ENCODE peak calls at places on chromosomes 12 and 14, in five cellular contexts. One of them, this sample, is unnamed.

GRCh38 chr12:116376354-116377193 is 99.1 kb upstream of the MED13L start:
- DNase-seq in neural progenitor cell: no peak
- DNase-seq in HCT116: no peak
- DNase-seq in GM23338: no peak
- DNase-seq in hepatocyte: no peak
- DNase-seq in this sample: peak; percentile 96

GRCh38 chr12:97267803-97268202 is 194.8 kb upstream of the RMST start:
- DNase-seq in neural progenitor cell: no peak
- DNase-seq in HCT116: no peak
- DNase-seq in GM23338: peak; percentile 60
- DNase-seq in hepatocyte: no peak
- DNase-seq in this sample: no peak

GRCh38 chr12:70618371-70618770 is 18.9 kb downstream of the PTPRB start:
- DNase-seq in neural progenitor cell: no peak
- DNase-seq in HCT116: no peak
- DNase-seq in GM23338: no peak
- DNase-seq in hepatocyte: no peak
- DNase-seq in this sample: no peak

GRCh38 chr12:32450768-32451167 is 51.4 kb downstream of the FGD4 start:
- DNase-seq in neural progenitor cell: no peak
- DNase-seq in HCT116: no peak
- DNase-seq in GM23338: no peak
- DNase-seq in hepatocyte: no peak
- DNase-seq in this sample: no peak

GRCh38 chr14:70468731-70469130 is 16.8 kb downstream of the ADAM21 start:
- DNase-seq in neural progenitor cell: no peak
- DNase-seq in HCT116: no peak
- DNase-seq in GM23338: no peak
- DNase-seq in hepatocyte: no peak
- DNase-seq in this sample: no peak

GRCh38 chr14:104117341-104118005 is 20.9 kb upstream of the KIF26A start:
- DNase-seq in neural progenitor cell: peak; percentile 44
- DNase-seq in HCT116: no peak
- DNase-seq in GM23338: no peak
- DNase-seq in hepatocyte: no peak
- DNase-seq in this sample: no peak

GRCh38 chr14:32259368-32260013 is 56.4 kb upstream of the RNU6-8 start:
- DNase-seq in neural progenitor cell: peak; percentile 6
- DNase-seq in HCT116: peak; percentile 56
- DNase-seq in GM23338: peak; percentile 34
- DNase-seq in hepatocyte: peak; percentile 61
- DNase-seq in this sample: peak; percentile 87

GRCh38 chr12:67780580-67781084 is 132.1 kb downstream of the DYRK2 start:
- DNase-seq in neural progenitor cell: no peak
- DNase-seq in HCT116: no peak
- DNase-seq in GM23338: no peak
- DNase-seq in hepatocyte: no peak
- DNase-seq in this sample: no peak

GRCh38 chr14:89013098-89013504 is 188.7 kb downstream of the TTC8 start:
- DNase-seq in neural progenitor cell: peak; percentile 25
- DNase-seq in HCT116: peak; percentile 50
- DNase-seq in GM23338: peak; percentile 84
- DNase-seq in hepatocyte: peak; percentile 70
- DNase-seq in this sample: peak; percentile 59

GRCh38 chr12:120089796-120090195 is 26.8 kb downstream of the RAB35 start:
- DNase-seq in neural progenitor cell: no peak
- DNase-seq in HCT116: no peak
- DNase-seq in GM23338: no peak
- DNase-seq in hepatocyte: no peak
- DNase-seq in this sample: no peak
- TF ChIP-seq EZH2phosphoT487 in neural progenitor cell: no peak
- TF ChIP-seq EZH2phosphoT487 in HCT116: no peak
- TF ChIP-seq EZH2phosphoT487 in GM23338: no peak
- TF ChIP-seq EZH2phosphoT487 in hepatocyte: no peak
- TF ChIP-seq EZH2phosphoT487 in this sample: no peak

GRCh38 chr12:69610126-69610525 is 581 bp downstream of the LRRC10 start:
- DNase-seq in neural progenitor cell: no peak
- DNase-seq in HCT116: no peak
- DNase-seq in GM23338: no peak
- DNase-seq in hepatocyte: no peak
- DNase-seq in this sample: no peak
- H3K4me3 ChIP-seq in neural progenitor cell: no peak overlapping the region
- H3K4me3 ChIP-seq in HCT116: no peak overlapping the region
- H3K4me3 ChIP-seq in GM23338: no peak overlapping the region
- H3K4me3 ChIP-seq in hepatocyte: no peak overlapping the region
- H3K4me3 ChIP-seq in this sample: no peak overlapping the region

DNA sequence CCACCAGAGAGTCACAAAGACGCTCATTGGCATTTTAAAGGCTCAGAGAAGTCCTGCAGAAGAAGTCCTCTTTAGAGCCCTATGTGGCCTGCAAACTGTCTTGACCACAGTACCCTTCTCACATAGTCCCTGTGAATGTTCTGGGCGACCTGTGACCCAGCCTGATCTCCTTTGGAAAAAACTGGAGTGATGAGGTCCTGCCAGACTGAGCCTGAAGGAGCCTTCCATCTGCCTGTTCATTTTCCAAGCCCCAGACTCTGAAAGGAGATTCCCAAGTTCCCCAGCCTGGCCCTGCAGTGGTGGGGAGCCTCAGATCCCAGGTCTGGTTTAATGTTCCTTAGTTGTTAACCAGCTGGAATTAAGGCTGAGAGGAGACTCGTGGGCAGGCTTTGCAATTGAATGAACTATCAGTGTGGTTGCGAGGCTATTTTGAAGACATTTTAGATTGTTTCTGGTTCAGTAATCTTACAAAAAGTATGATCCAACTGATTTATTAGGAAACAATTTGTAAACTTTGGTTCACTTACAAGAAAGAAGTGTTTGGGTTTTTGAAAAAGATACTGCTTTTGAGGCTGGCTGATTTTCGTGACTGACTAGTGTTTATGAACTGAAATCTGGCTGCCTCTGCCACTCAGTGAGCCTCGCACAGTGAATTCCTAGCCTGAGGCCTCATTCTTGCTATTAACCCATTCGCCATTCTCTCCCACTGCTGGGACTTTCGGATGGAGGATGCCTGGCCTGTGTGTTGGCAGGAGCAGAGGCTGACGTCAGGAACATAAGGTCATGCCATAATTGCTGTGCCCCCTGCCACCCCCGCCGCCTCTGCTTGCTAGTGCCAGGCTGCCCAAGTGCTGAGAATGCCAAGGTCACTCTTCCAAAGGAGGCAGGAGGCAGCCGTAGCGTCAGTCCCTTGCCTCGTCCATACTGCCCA is 249.0 kb downstream of the CACNA1C start:
- DNase-seq in neural progenitor cell: no peak
- DNase-seq in HCT116: no peak
- DNase-seq in GM23338: no peak
- DNase-seq in hepatocyte: peak; percentile 31
- DNase-seq in this sample: no peak
- TF ChIP-seq EZH2phosphoT487 in neural progenitor cell: no peak
- TF ChIP-seq EZH2phosphoT487 in HCT116: no peak
- TF ChIP-seq EZH2phosphoT487 in GM23338: no peak
- TF ChIP-seq EZH2phosphoT487 in hepatocyte: no peak
- TF ChIP-seq EZH2phosphoT487 in this sample: no peak

GRCh38 chr14:83342590-83342989 is 1808.9 kb upstream of the SEL1L start:
- DNase-seq in neural progenitor cell: no peak
- DNase-seq in HCT116: no peak
- DNase-seq in GM23338: no peak
- DNase-seq in hepatocyte: no peak
- DNase-seq in this sample: no peak
- H3K4me3 ChIP-seq in neural progenitor cell: no peak overlapping the region
- H3K4me3 ChIP-seq in HCT116: no peak overlapping the region
- H3K4me3 ChIP-seq in GM23338: no peak overlapping the region
- H3K4me3 ChIP-seq in hepatocyte: no peak overlapping the region
- H3K4me3 ChIP-seq in this sample: no peak overlapping the region

GRCh38 chr14:38116895-38117294 is 90.8 kb upstream of the SSTR1 start:
- DNase-seq in neural progenitor cell: no peak
- DNase-seq in HCT116: no peak
- DNase-seq in GM23338: no peak
- DNase-seq in hepatocyte: no peak
- DNase-seq in this sample: no peak

GRCh38 chr14:38124496-38124895 is 83.2 kb upstream of the SSTR1 start:
- DNase-seq in neural progenitor cell: no peak
- DNase-seq in HCT116: no peak
- DNase-seq in GM23338: no peak
- DNase-seq in hepatocyte: no peak
- DNase-seq in this sample: no peak

GRCh38 chr14:38121280-38121679 is 86.4 kb upstream of the SSTR1 start:
- DNase-seq in neural progenitor cell: no peak
- DNase-seq in HCT116: no peak
- DNase-seq in GM23338: no peak
- DNase-seq in hepatocyte: no peak
- DNase-seq in this sample: no peak

GRCh38 chr14:38122241-38122640 is 85.5 kb upstream of the SSTR1 start:
- DNase-seq in neural progenitor cell: no peak
- DNase-seq in HCT116: no peak
- DNase-seq in GM23338: no peak
- DNase-seq in hepatocyte: no peak
- DNase-seq in this sample: peak; percentile 42

DNA sequence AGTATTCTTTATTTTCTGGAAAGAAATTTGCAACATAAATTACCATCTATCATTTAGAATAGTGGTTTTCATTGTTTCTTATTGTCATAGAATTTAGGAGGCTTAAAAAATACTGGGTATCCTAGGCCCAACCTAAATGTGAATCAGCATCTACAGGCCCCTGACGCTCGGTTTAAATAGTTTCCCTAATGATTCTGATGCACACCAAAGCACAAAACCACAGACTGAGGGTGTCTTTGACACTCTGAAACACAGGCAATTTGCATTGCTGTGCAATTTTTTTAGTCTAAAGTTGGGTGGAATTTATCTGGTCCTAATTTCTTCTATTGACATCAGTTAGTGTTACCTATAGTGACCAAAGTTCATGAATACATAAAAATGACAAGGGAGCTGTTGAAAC is 87.6 kb upstream of the SSTR1 start:
- DNase-seq in neural progenitor cell: no peak
- DNase-seq in HCT116: no peak
- DNase-seq in GM23338: no peak
- DNase-seq in hepatocyte: no peak
- DNase-seq in this sample: no peak
- TF ChIP-seq EZH2phosphoT487 in neural progenitor cell: no peak
- TF ChIP-seq EZH2phosphoT487 in HCT116: no peak
- TF ChIP-seq EZH2phosphoT487 in GM23338: no peak
- TF ChIP-seq EZH2phosphoT487 in hepatocyte: no peak
- TF ChIP-seq EZH2phosphoT487 in this sample: no peak

GRCh38 chr14:56487761-56488160 is 91.8 kb upstream of the TMEM260 start:
- DNase-seq in neural progenitor cell: no peak
- DNase-seq in HCT116: no peak
- DNase-seq in GM23338: no peak
- DNase-seq in hepatocyte: no peak
- DNase-seq in this sample: peak; percentile 60

GRCh38 chr14:56488306-56488705 is 91.3 kb upstream of the TMEM260 start:
- DNase-seq in neural progenitor cell: no peak
- DNase-seq in HCT116: no peak
- DNase-seq in GM23338: no peak
- DNase-seq in hepatocyte: no peak
- DNase-seq in this sample: no peak

GRCh38 chr14:56487090-56487667 is 92.4 kb upstream of the TMEM260 start:
- DNase-seq in neural progenitor cell: peak; percentile 42
- DNase-seq in HCT116: peak; percentile 23
- DNase-seq in GM23338: peak; percentile 57
- DNase-seq in hepatocyte: peak; percentile 38
- DNase-seq in this sample: peak; percentile 68

DNA sequence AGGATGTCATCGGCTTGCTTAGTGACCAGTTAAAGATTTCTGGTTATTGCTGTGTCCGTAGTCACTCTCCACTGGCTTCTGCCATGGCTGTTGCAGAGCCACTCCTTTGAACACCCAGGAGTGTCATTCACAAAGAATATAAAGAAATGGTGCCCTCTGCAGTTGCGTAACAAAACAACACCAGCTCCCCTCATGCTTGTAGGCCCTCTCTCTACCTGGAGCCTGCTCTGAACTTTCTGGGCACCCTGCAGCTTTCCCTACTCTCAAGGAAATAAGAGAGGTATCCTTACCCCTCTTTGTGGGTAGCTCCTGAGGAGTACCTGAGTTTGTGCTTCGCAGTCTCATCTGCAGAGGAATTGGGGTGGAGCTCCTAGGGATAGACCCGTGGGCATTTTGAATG is 97.3 kb upstream of the TMEM260 start:
- DNase-seq in neural progenitor cell: peak; percentile 76
- DNase-seq in HCT116: peak; percentile 28
- DNase-seq in GM23338: peak; percentile 86
- DNase-seq in hepatocyte: peak; percentile 22
- DNase-seq in this sample: peak; percentile 53
- H3K4me3 ChIP-seq in neural progenitor cell: no peak overlapping the region
- H3K4me3 ChIP-seq in HCT116: no peak overlapping the region
- H3K4me3 ChIP-seq in GM23338: no peak overlapping the region
- H3K4me3 ChIP-seq in hepatocyte: no peak overlapping the region
- H3K4me3 ChIP-seq in this sample: no peak overlapping the region

GRCh38 chr12:50066402-50066801 is 9.0 kb downstream of the ASIC1 start:
- DNase-seq in neural progenitor cell: peak; percentile 66
- DNase-seq in HCT116: no peak
- DNase-seq in GM23338: peak; percentile 79
- DNase-seq in hepatocyte: no peak
- DNase-seq in this sample: no peak
- TF ChIP-seq EZH2phosphoT487 in neural progenitor cell: no peak
- TF ChIP-seq EZH2phosphoT487 in HCT116: no peak
- TF ChIP-seq EZH2phosphoT487 in GM23338: no peak
- TF ChIP-seq EZH2phosphoT487 in hepatocyte: no peak
- TF ChIP-seq EZH2phosphoT487 in this sample: no peak

DNA sequence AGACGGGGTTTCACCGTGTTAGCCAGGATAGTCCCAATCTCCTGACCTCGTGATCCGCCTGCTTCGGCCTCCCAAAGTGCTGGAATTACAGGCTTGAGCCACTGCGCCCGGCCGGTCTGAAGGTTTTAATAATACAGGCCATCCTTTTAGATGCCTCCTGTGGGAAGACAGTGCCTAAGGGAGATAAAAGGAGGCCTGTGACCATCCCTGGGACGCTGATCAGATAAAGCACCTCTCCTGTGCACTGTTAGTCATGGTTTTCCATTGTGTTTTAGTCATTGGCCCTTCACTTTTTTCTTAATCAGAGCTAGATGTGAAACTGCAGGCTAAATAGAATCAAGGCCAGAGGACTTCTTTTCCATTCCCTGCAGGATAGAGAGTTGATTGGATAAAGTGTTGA is 7.6 kb upstream of the ACADS start:
- DNase-seq in neural progenitor cell: no peak
- DNase-seq in HCT116: no peak
- DNase-seq in GM23338: no peak
- DNase-seq in hepatocyte: no peak
- DNase-seq in this sample: no peak
- H3K4me3 ChIP-seq in neural progenitor cell: no peak overlapping the region
- H3K4me3 ChIP-seq in HCT116: no peak overlapping the region
- H3K4me3 ChIP-seq in GM23338: no peak overlapping the region
- H3K4me3 ChIP-seq in hepatocyte: no peak overlapping the region
- H3K4me3 ChIP-seq in this sample: no peak overlapping the region

GRCh38 chr12:45292486-45293195 is 76.7 kb downstream of the ANO6 start:
- DNase-seq in neural progenitor cell: no peak
- DNase-seq in HCT116: no peak
- DNase-seq in GM23338: no peak
- DNase-seq in hepatocyte: no peak
- DNase-seq in this sample: no peak

GRCh38 chr12:45299132-45299692 is 83.3 kb downstream of the ANO6 start:
- DNase-seq in neural progenitor cell: no peak
- DNase-seq in HCT116: peak; percentile 23
- DNase-seq in GM23338: no peak
- DNase-seq in hepatocyte: no peak
- DNase-seq in this sample: peak; percentile 65

GRCh38 chr12:45298721-45299120 is 82.8 kb downstream of the ANO6 start:
- DNase-seq in neural progenitor cell: no peak
- DNase-seq in HCT116: no peak
- DNase-seq in GM23338: no peak
- DNase-seq in hepatocyte: no peak
- DNase-seq in this sample: no peak

GRCh38 chr12:45291518-45291917 is 75.6 kb downstream of the ANO6 start:
- DNase-seq in neural progenitor cell: no peak
- DNase-seq in HCT116: no peak
- DNase-seq in GM23338: no peak
- DNase-seq in hepatocyte: no peak
- DNase-seq in this sample: no peak

GRCh38 chr12:45296046-45296586 is 80.2 kb downstream of the ANO6 start:
- DNase-seq in neural progenitor cell: no peak
- DNase-seq in HCT116: no peak
- DNase-seq in GM23338: no peak
- DNase-seq in hepatocyte: no peak
- DNase-seq in this sample: no peak
- TF ChIP-seq EZH2phosphoT487 in neural progenitor cell: no peak
- TF ChIP-seq EZH2phosphoT487 in HCT116: no peak
- TF ChIP-seq EZH2phosphoT487 in GM23338: no peak
- TF ChIP-seq EZH2phosphoT487 in hepatocyte: no peak
- TF ChIP-seq EZH2phosphoT487 in this sample: no peak